ENCODE peak calls at places on chromosomes 12 and 14, in nine cellular contexts. One of them, this sample, is unnamed. For H3K4me1 and H3K9me3, the result is how much of the 10 kb centered on the place peaks cover.

GRCh38 chr14:24231263-24232120 is 675 bp downstream of the NEDD8 start:
- DNase-seq in psoas muscle: no peak
- DNase-seq in heart left ventricle: no peak
- DNase-seq in fibroblast of lung: no peak
- DNase-seq in A549: peak
- DNase-seq in BE2C: no peak
- DNase-seq in GM23248: peak
- DNase-seq in uterus: no peak
- DNase-seq in mucosa of descending colon: no peak
- DNase-seq in this sample: no peak

GRCh38 chr12:72570601-72571000 is 298.4 kb downstream of the TRHDE start:
- DNase-seq in fibroblast of lung: no peak
- DNase-seq in BE2C: no peak
- DNase-seq in uterus: no peak
- DNase-seq in heart left ventricle: no peak
- DNase-seq in mucosa of descending colon: peak
- DNase-seq in GM23248: no peak
- DNase-seq in psoas muscle: no peak
- DNase-seq in A549: no peak
- DNase-seq in this sample: no peak

GRCh38 chr14:44162197-44162596 is 344.9 kb downstream of the FSCB start:
- DNase-seq in heart left ventricle: no peak
- DNase-seq in BE2C: no peak
- DNase-seq in psoas muscle: no peak
- DNase-seq in mucosa of descending colon: peak
- DNase-seq in fibroblast of lung: no peak
- DNase-seq in GM23248: no peak
- DNase-seq in uterus: no peak
- DNase-seq in A549: no peak
- DNase-seq in this sample: no peak

GRCh38 chr12:123389560-123390351 is 5.8 kb downstream of the KMT5A start:
- DNase-seq in psoas muscle: peak
- DNase-seq in uterus: no peak
- DNase-seq in mucosa of descending colon: peak
- DNase-seq in GM23248: peak
- DNase-seq in A549: peak
- DNase-seq in fibroblast of lung: no peak
- DNase-seq in BE2C: peak
- DNase-seq in heart left ventricle: peak
- DNase-seq in this sample: peak

GRCh38 chr14:102055181-102055901 is 31.5 kb downstream of the HSP90AA1 start:
- DNase-seq in A549: no peak
- DNase-seq in uterus: no peak
- DNase-seq in BE2C: no peak
- DNase-seq in GM23248: peak
- DNase-seq in heart left ventricle: no peak
- DNase-seq in fibroblast of lung: peak
- DNase-seq in mucosa of descending colon: no peak
- DNase-seq in psoas muscle: peak
- DNase-seq in this sample: no peak

GRCh38 chr12:39763894-39764176 is 144.2 kb upstream of the ABCD2 start:
- DNase-seq in A549: no peak
- DNase-seq in GM23248: no peak
- DNase-seq in psoas muscle: no peak
- DNase-seq in fibroblast of lung: no peak
- DNase-seq in BE2C: no peak
- DNase-seq in uterus: no peak
- DNase-seq in heart left ventricle: no peak
- DNase-seq in mucosa of descending colon: no peak
- DNase-seq in this sample: no peak

GRCh38 chr12:110123861-110124183 is 335 bp upstream of the IFT81 start:
- DNase-seq in mucosa of descending colon: no peak
- DNase-seq in fibroblast of lung: no peak
- DNase-seq in GM23248: no peak
- DNase-seq in psoas muscle: no peak
- DNase-seq in BE2C: no peak
- DNase-seq in uterus: no peak
- DNase-seq in A549: no peak
- DNase-seq in heart left ventricle: no peak
- DNase-seq in this sample: no peak

GRCh38 chr12:46494424-46494823 is 121.9 kb upstream of the SLC38A2 start:
- DNase-seq in A549: no peak
- DNase-seq in mucosa of descending colon: no peak
- DNase-seq in heart left ventricle: no peak
- DNase-seq in GM23248: peak
- DNase-seq in psoas muscle: no peak
- DNase-seq in uterus: no peak
- DNase-seq in BE2C: no peak
- DNase-seq in fibroblast of lung: peak
- DNase-seq in this sample: no peak

GRCh38 chr12:57563358-57563757 is 13.5 kb downstream of the KIF5A start:
- DNase-seq in heart left ventricle: no peak
- DNase-seq in BE2C: no peak
- DNase-seq in A549: no peak
- DNase-seq in uterus: no peak
- DNase-seq in mucosa of descending colon: no peak
- DNase-seq in GM23248: no peak
- DNase-seq in fibroblast of lung: no peak
- DNase-seq in psoas muscle: no peak
- DNase-seq in this sample: no peak

GRCh38 chr12:119446459-119446858 is 111.9 kb downstream of the CCDC60 start:
- DNase-seq in fibroblast of lung: no peak
- DNase-seq in GM23248: peak
- DNase-seq in mucosa of descending colon: no peak
- DNase-seq in BE2C: no peak
- DNase-seq in A549: no peak
- DNase-seq in psoas muscle: no peak
- DNase-seq in heart left ventricle: no peak
- DNase-seq in uterus: no peak
- DNase-seq in this sample: no peak

GRCh38 chr14:57889245-57889644 is 23.4 kb upstream of the SLC35F4 start:
- DNase-seq in fibroblast of lung: peak
- DNase-seq in mucosa of descending colon: no peak
- DNase-seq in uterus: peak
- DNase-seq in A549: no peak
- DNase-seq in psoas muscle: no peak
- DNase-seq in heart left ventricle: peak
- DNase-seq in BE2C: no peak
- DNase-seq in GM23248: peak
- DNase-seq in this sample: no peak

GRCh38 chr12:124392271-124392990 is 97.5 kb downstream of the RFLNA start:
- DNase-seq in BE2C: peak
- DNase-seq in mucosa of descending colon: peak
- DNase-seq in A549: peak
- DNase-seq in uterus: peak
- DNase-seq in GM23248: peak
- DNase-seq in heart left ventricle: no peak
- DNase-seq in fibroblast of lung: peak
- DNase-seq in psoas muscle: peak
- DNase-seq in this sample: peak

GRCh38 chr12:93438266-93439050 is 3.3 kb downstream of the UBE2N start:
- DNase-seq in heart left ventricle: no peak
- DNase-seq in GM23248: no peak
- DNase-seq in uterus: no peak
- DNase-seq in BE2C: no peak
- DNase-seq in fibroblast of lung: no peak
- DNase-seq in A549: no peak
- DNase-seq in psoas muscle: no peak
- DNase-seq in mucosa of descending colon: no peak
- DNase-seq in this sample: no peak

GRCh38 chr12:19681007-19681406 is 241.7 kb downstream of the AEBP2 start:
- DNase-seq in BE2C: peak
- DNase-seq in uterus: no peak
- DNase-seq in heart left ventricle: no peak
- DNase-seq in fibroblast of lung: no peak
- DNase-seq in A549: no peak
- DNase-seq in GM23248: no peak
- DNase-seq in psoas muscle: no peak
- DNase-seq in mucosa of descending colon: no peak
- DNase-seq in this sample: no peak

GRCh38 chr14:85532981-85533820 is 3.3 kb downstream of the FLRT2 start:
- DNase-seq in mucosa of descending colon: peak
- DNase-seq in heart left ventricle: peak
- DNase-seq in A549: peak
- DNase-seq in uterus: peak
- DNase-seq in GM23248: peak
- DNase-seq in psoas muscle: peak
- DNase-seq in BE2C: no peak
- DNase-seq in fibroblast of lung: peak
- DNase-seq in this sample: no peak

GRCh38 chr12:125776212-125776611 is 711.0 kb downstream of the AACS start:
- DNase-seq in heart left ventricle: no peak
- DNase-seq in mucosa of descending colon: no peak
- DNase-seq in BE2C: no peak
- DNase-seq in uterus: no peak
- DNase-seq in A549: no peak
- DNase-seq in GM23248: no peak
- DNase-seq in psoas muscle: no peak
- DNase-seq in fibroblast of lung: no peak
- DNase-seq in this sample: no peak

GRCh38 chr12:104720346-104721064 is 237.6 kb downstream of the SLC41A2 start:
- DNase-seq in GM23248: peak
- DNase-seq in BE2C: no peak
- DNase-seq in heart left ventricle: no peak
- DNase-seq in A549: no peak
- DNase-seq in mucosa of descending colon: peak
- DNase-seq in uterus: no peak
- DNase-seq in fibroblast of lung: peak
- DNase-seq in psoas muscle: no peak
- DNase-seq in this sample: peak

GRCh38 chr14:32419429-32419828 is 90.3 kb downstream of the AKAP6 start:
- DNase-seq in fibroblast of lung: no peak
- DNase-seq in psoas muscle: no peak
- DNase-seq in uterus: no peak
- DNase-seq in BE2C: no peak
- DNase-seq in heart left ventricle: no peak
- DNase-seq in GM23248: no peak
- DNase-seq in mucosa of descending colon: no peak
- DNase-seq in A549: no peak
- DNase-seq in this sample: no peak

GRCh38 chr12:71166280-71166679 is 8.5 kb upstream of the TSPAN8 start:
- DNase-seq in GM23248: no peak
- DNase-seq in uterus: no peak
- DNase-seq in heart left ventricle: no peak
- DNase-seq in BE2C: no peak
- DNase-seq in psoas muscle: no peak
- DNase-seq in mucosa of descending colon: no peak
- DNase-seq in A549: no peak
- DNase-seq in fibroblast of lung: no peak
- DNase-seq in this sample: peak

GRCh38 chr12:124833693-124834122 is 30.0 kb downstream of the SCARB1 start:
- DNase-seq in GM23248: peak
- DNase-seq in fibroblast of lung: no peak
- DNase-seq in psoas muscle: peak
- DNase-seq in heart left ventricle: no peak
- DNase-seq in mucosa of descending colon: no peak
- DNase-seq in A549: no peak
- DNase-seq in BE2C: no peak
- DNase-seq in uterus: no peak
- DNase-seq in this sample: no peak

DNA sequence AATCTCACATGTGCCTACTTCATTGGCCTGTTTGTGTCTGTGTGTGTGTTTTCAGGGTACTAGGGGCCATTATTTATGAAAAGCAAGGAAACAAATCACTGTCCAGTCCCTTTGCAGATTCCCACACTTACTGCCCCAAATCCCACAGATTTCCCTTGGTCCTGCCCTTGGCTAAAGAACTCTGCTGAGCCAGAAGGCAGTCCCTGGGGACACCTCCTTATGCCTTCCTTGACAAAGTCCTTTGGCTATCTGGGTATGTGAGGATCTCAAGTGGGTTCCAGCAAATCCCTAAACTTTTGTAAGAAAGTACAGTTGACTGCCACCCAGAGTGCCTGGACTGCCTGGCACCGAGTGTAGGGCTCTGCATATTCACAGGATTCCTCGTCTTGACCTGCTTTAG is 388.0 kb downstream of the BCAT1 start:
- DNase-seq in GM23248: peak
- DNase-seq in psoas muscle: no peak
- DNase-seq in BE2C: no peak
- DNase-seq in uterus: no peak
- DNase-seq in heart left ventricle: no peak
- DNase-seq in fibroblast of lung: peak
- DNase-seq in mucosa of descending colon: no peak
- DNase-seq in A549: no peak
- DNase-seq in this sample: no peak
- H3K4me3 ChIP-seq in GM23248: no peak
- H3K4me3 ChIP-seq in psoas muscle: peak
- H3K4me3 ChIP-seq in BE2C: peak
- H3K4me3 ChIP-seq in uterus: peak
- H3K4me3 ChIP-seq in heart left ventricle: peak
- H3K4me3 ChIP-seq in fibroblast of lung: peak
- H3K4me3 ChIP-seq in mucosa of descending colon: no peak
- H3K4me3 ChIP-seq in A549: peak
- H3K4me3 ChIP-seq in this sample: no peak

GRCh38 chr12:6955462-6956331 is 4.5 kb downstream of the PTPN6 start:
- DNase-seq in heart left ventricle: no peak
- DNase-seq in GM23248: no peak
- DNase-seq in A549: no peak
- DNase-seq in mucosa of descending colon: no peak
- DNase-seq in fibroblast of lung: no peak
- DNase-seq in uterus: no peak
- DNase-seq in BE2C: no peak
- DNase-seq in psoas muscle: no peak
- DNase-seq in this sample: peak
- H3K4me1 ChIP-seq in heart left ventricle: under half
- H3K4me1 ChIP-seq in GM23248: under half
- H3K4me1 ChIP-seq in A549: under half
- H3K4me1 ChIP-seq in mucosa of descending colon: under half
- H3K4me1 ChIP-seq in fibroblast of lung: under half
- H3K4me1 ChIP-seq in uterus: under half
- H3K4me1 ChIP-seq in BE2C: under half
- H3K4me1 ChIP-seq in psoas muscle: under half
- H3K4me1 ChIP-seq in this sample: half or more

DNA sequence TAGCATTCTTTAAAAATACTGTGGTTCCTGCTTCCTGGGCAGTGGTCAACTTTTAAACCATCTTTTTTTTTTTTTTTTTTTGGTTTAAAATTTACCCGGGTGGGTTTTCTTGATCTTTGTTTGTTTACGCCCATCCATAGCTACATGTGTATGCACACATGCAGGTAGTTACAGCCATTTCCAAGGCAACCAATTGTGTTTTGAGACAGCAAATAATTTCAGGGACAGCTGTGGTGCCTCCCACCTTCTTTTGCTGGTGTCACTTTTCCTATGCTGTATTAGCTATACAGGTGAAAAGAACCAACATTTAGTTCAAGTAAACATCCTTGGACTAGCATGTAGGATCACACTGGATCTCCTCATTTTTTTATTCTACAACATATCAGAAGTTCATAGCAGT is 51.9 kb upstream of the PSMA6 start:
- DNase-seq in heart left ventricle: no peak
- DNase-seq in A549: no peak
- DNase-seq in mucosa of descending colon: no peak
- DNase-seq in fibroblast of lung: no peak
- DNase-seq in psoas muscle: no peak
- DNase-seq in GM23248: no peak
- DNase-seq in BE2C: no peak
- DNase-seq in uterus: no peak
- DNase-seq in this sample: no peak
- H3K9me3 ChIP-seq in heart left ventricle: under half
- H3K9me3 ChIP-seq in A549: under half
- H3K9me3 ChIP-seq in mucosa of descending colon: under half
- H3K9me3 ChIP-seq in fibroblast of lung: under half
- H3K9me3 ChIP-seq in psoas muscle: under half
- H3K9me3 ChIP-seq in GM23248: under half
- H3K9me3 ChIP-seq in BE2C: under half
- H3K9me3 ChIP-seq in uterus: under half
- H3K9me3 ChIP-seq in this sample: under half

GRCh38 chr14:59133202-59133601 is 55.3 kb upstream of the DAAM1 start:
- DNase-seq in A549: no peak
- DNase-seq in fibroblast of lung: peak
- DNase-seq in mucosa of descending colon: no peak
- DNase-seq in uterus: no peak
- DNase-seq in heart left ventricle: no peak
- DNase-seq in BE2C: no peak
- DNase-seq in psoas muscle: no peak
- DNase-seq in GM23248: peak
- DNase-seq in this sample: no peak
- H3K4me3 ChIP-seq in A549: no peak
- H3K4me3 ChIP-seq in fibroblast of lung: no peak
- H3K4me3 ChIP-seq in mucosa of descending colon: no peak
- H3K4me3 ChIP-seq in uterus: no peak
- H3K4me3 ChIP-seq in heart left ventricle: no peak
- H3K4me3 ChIP-seq in BE2C: no peak
- H3K4me3 ChIP-seq in psoas muscle: no peak
- H3K4me3 ChIP-seq in GM23248: no peak
- H3K4me3 ChIP-seq in this sample: no peak

This sample was measured in spleen.